ENCODE peak calls at places on chromosomes 16 and 17, in ten cellular contexts. S is KG1; K is esophagus squamous epithelium; Q is activated gamma-delta T cell; A is effector memory CD8-positive, alpha-beta T cell; O is EL; L is right cardiac atrium; E is CD4-positive, alpha-beta memory T cell; C is stromal cell of bone marrow; B is GM13977. F is an unnamed sample.

GRCh38 chr16:66127459-66128362 is 238.8 kb upstream of the CDH5 start:
- DNase-seq in O (no peak), C (no peak), A (no peak), L (peak), B (no peak), E (no peak), S (no peak), K (no peak), Q (no peak), F (no peak)

GRCh38 chr17:48517478-48517877 is 13.3 kb downstream of the HOXB1 start:
- DNase-seq in S (no peak), O (no peak), Q (no peak), A (no peak), B (no peak), L (no peak), E (no peak), C (no peak), K (no peak), F (no peak)

GRCh38 chr16:68072038-68072695 is 13.0 kb upstream of the NFATC3 start:
- DNase-seq in S (no peak), O (peak), C (no peak), K (no peak), L (no peak), B (no peak), E (no peak), A (no peak), Q (no peak), F (no peak)

GRCh38 chr16:8963010-8963824 is 489 bp downstream of the USP7 start:
- DNase-seq in K (no peak), B (no peak), L (peak), A (no peak), E (peak), S (no peak), C (no peak), O (no peak), Q (peak), F (no peak)

GRCh38 chr17:76968707-76969597 is 100.7 kb downstream of the MGAT5B start:
- DNase-seq in S (no peak), E (peak), Q (peak), A (peak), K (no peak), C (no peak), B (peak), L (no peak), O (no peak), F (peak)

GRCh38 chr17:77465358-77466041 is 324.7 kb downstream of the SEC14L1 start:
- DNase-seq in A (peak), C (no peak), B (peak), Q (no peak), S (peak), K (peak), L (no peak), O (peak), E (peak), F (peak)

GRCh38 chr17:81553616-81554181 is 1.5 kb upstream of the FAAP100 start:
- DNase-seq in C (peak), B (no peak), A (no peak), K (no peak), Q (no peak), L (peak), E (no peak), S (no peak), O (peak), F (peak)

GRCh38 chr17:8121531-8122390 is 2.1 kb downstream of the HES7 start:
- DNase-seq in O (peak), S (peak), C (no peak), K (no peak), B (peak), L (peak), A (no peak), Q (peak), E (peak), F (no peak)

GRCh38 chr17:61467416-61468262 is 15.4 kb downstream of the TBX4 start:
- DNase-seq in L (peak), B (no peak), C (no peak), A (no peak), K (no peak), S (no peak), O (peak), E (no peak), Q (no peak), F (peak)

GRCh38 chr16:56547120-56547948 is 17.5 kb upstream of the MT4 start:
- DNase-seq in L (no peak), O (peak), K (no peak), A (no peak), E (no peak), S (no peak), Q (no peak), C (no peak), B (no peak), F (peak)

GRCh38 chr17:31392002-31392855 is 754 bp downstream of the RAB11FIP4 start:
- DNase-seq in B (peak), E (no peak), K (no peak), S (no peak), O (no peak), Q (no peak), A (no peak), L (no peak), C (no peak), F (no peak)

GRCh38 chr17:36808181-36808661 is 129.1 kb upstream of the LHX1 start:
- DNase-seq in A (no peak), E (no peak), Q (no peak), C (no peak), L (no peak), O (no peak), K (no peak), B (no peak), S (no peak), F (no peak)

GRCh38 chr16:84461504-84462295 is 42.8 kb downstream of the MEAK7 start:
- DNase-seq in Q (no peak), L (no peak), S (no peak), A (no peak), K (no peak), E (no peak), O (no peak), B (no peak), C (no peak), F (no peak)

GRCh38 chr17:7997186-7997585 is 5.2 kb upstream of the GUCY2D start:
- DNase-seq in A (no peak), O (peak), E (no peak), B (no peak), K (no peak), S (peak), L (no peak), Q (no peak), C (no peak), F (no peak)

GRCh38 chr17:19348081-19348650 is 14.4 kb downstream of the B9D1 start:
- DNase-seq in B (no peak), A (no peak), L (no peak), K (no peak), S (no peak), O (no peak), C (no peak), Q (no peak), E (no peak), F (no peak)

GRCh38 chr16:54934536-54935410 is 4.1 kb downstream of the IRX5 start:
- DNase-seq in L (peak), K (no peak), Q (no peak), E (no peak), O (peak), A (no peak), C (no peak), B (peak), S (no peak), F (no peak)

GRCh38 chr17:31327534-31328526 is 6.4 kb upstream of the EVI2A start:
- DNase-seq in E (no peak), Q (no peak), K (no peak), L (no peak), C (peak), A (no peak), B (no peak), O (peak), S (no peak), F (no peak)

GRCh38 chr16:75860654-75861053 is 134.4 kb upstream of the CPHXL start:
- DNase-seq in E (no peak), B (no peak), Q (no peak), L (peak), K (no peak), A (no peak), O (no peak), C (no peak), S (no peak), F (no peak)

GRCh38 chr16:12235110-12235509 is 258.6 kb downstream of the SNX29 start:
- DNase-seq in A (no peak), Q (no peak), L (no peak), S (no peak), E (no peak), K (no peak), C (no peak), B (no peak), O (no peak), F (no peak)

GRCh38 chr16:51465026-51465425 is 314.0 kb upstream of the SALL1 start:
- DNase-seq in O (peak), E (no peak), Q (no peak), L (no peak), K (no peak), B (no peak), C (peak), S (no peak), A (no peak), F (no peak)

GRCh38 chr16:1884889-1885288 is 12.9 kb upstream of the MEIOB start:
- DNase-seq in Q (no peak), L (no peak), S (no peak), K (no peak), E (no peak), O (no peak), A (no peak), B (no peak), C (no peak), F (no peak)

GRCh38 chr16:56848056-56848936 is 16.7 kb upstream of the SLC12A3 start:
- DNase-seq in S (no peak), K (no peak), B (no peak), E (no peak), C (peak), Q (no peak), O (peak), A (no peak), L (peak), F (no peak)

GRCh38 chr17:66904760-66905637 is 59.5 kb upstream of the CACNG4 start:
- DNase-seq in K (no peak), A (no peak), E (no peak), L (peak), S (no peak), O (peak), B (no peak), C (no peak), Q (no peak), F (no peak)

GRCh38 chr17:39170558-39170957 is 4.6 kb upstream of the ARL5C start:
- DNase-seq in E (no peak), L (no peak), A (no peak), B (no peak), O (no peak), C (no peak), Q (no peak), K (no peak), S (no peak), F (no peak)

GRCh38 chr17:38605852-38606645 is at the start of gene SRCIN1:
- DNase-seq in B (peak), K (no peak), C (no peak), O (peak), L (peak), Q (peak), A (no peak), S (peak), E (peak), F (no peak)

GRCh38 chr17:65228734-65229390 is 91.7 kb downstream of the RGS9 start:
- DNase-seq in L (no peak), K (no peak), A (peak), B (peak), Q (no peak), E (peak), O (peak), C (peak), S (peak), F (peak)

GRCh38 chr17:49913226-49914095 is 55.5 kb upstream of the DLX4 start:
- DNase-seq in E (no peak), L (no peak), S (no peak), B (no peak), A (no peak), C (peak), K (no peak), Q (no peak), O (peak), F (no peak)

GRCh38 chr17:73393962-73394361 is 82.2 kb upstream of the CDC42EP4 start:
- DNase-seq in A (no peak), O (peak), B (no peak), S (no peak), K (no peak), E (no peak), Q (no peak), C (no peak), L (peak), F (no peak)

GRCh38 chr17:8606415-8606814 is 24.1 kb downstream of the MYH10 start:
- DNase-seq in C (no peak), A (no peak), K (no peak), S (no peak), E (no peak), L (no peak), O (no peak), B (no peak), Q (no peak), F (no peak)

GRCh38 chr17:64732336-64733006 is 70.4 kb upstream of the SMURF2 start:
- DNase-seq in B (no peak), O (peak), A (no peak), Q (no peak), E (no peak), L (peak), S (no peak), K (no peak), C (no peak), F (no peak)

GRCh38 chr17:12046786-12047185 is 26.1 kb downstream of the MAP2K4 start:
- DNase-seq in K (no peak), C (no peak), L (no peak), O (no peak), A (no peak), B (no peak), E (no peak), Q (no peak), S (no peak), F (no peak)

GRCh38 chr16:73152731-73153130 is 104.8 kb upstream of the ZFHX3 start:
- DNase-seq in K (no peak), S (no peak), C (no peak), O (no peak), L (no peak), Q (no peak), A (no peak), E (no peak), B (no peak), F (no peak)

F was measured in Kasumi-1.